ENCODE peak calls at places on chromosomes 12 and 14, in nine cellular contexts. Z, G, J, O, D, T, H, I and F are unnamed samples.

GRCh38 chr12:55829967-55830600 is 697 bp upstream of the DNAJC14 start:
- DNase-seq in Z (peak), G (peak), J (peak), O (no peak), D (peak), T (no peak), H (peak), I (no peak), F (no peak)

GRCh38 chr12:93526786-93527428 is 45.6 kb upstream of the SOCS2 start:
- DNase-seq in Z (peak), G (no peak), J (peak), O (peak), D (no peak), T (peak), H (no peak), I (no peak), F (peak)

GRCh38 chr12:27899151-27899661 is 73.3 kb downstream of the PTHLH start:
- DNase-seq in Z (no peak), G (no peak), J (peak), O (peak), D (no peak), T (peak), H (no peak), I (no peak), F (peak)

GRCh38 chr14:77426396-77426795 is 3.1 kb upstream of the NOXRED1 start:
- DNase-seq in Z (no peak), G (no peak), J (no peak), O (no peak), D (no peak), T (no peak), H (no peak), I (no peak), F (no peak)

GRCh38 chr12:104626069-104626690 is 169.4 kb downstream of the CHST11 start:
- DNase-seq in Z (no peak), G (no peak), J (no peak), O (peak), D (no peak), T (no peak), H (no peak), I (no peak), F (peak)

GRCh38 chr12:54426690-54427089 is 7.6 kb upstream of the ITGA5 start:
- DNase-seq in Z (no peak), G (no peak), J (no peak), O (no peak), D (no peak), T (no peak), H (no peak), I (no peak), F (no peak)

GRCh38 chr12:105053116-105053572 is 31.1 kb downstream of the ALDH1L2 start:
- DNase-seq in Z (peak), G (peak), J (peak), O (peak), D (peak), T (peak), H (peak), I (peak), F (peak)

GRCh38 chr12:129558036-129558435 is 345.8 kb downstream of the TMEM132D start:
- DNase-seq in Z (no peak), G (no peak), J (no peak), O (no peak), D (no peak), T (peak), H (no peak), I (no peak), F (peak)

GRCh38 chr12:123660328-123660727 is 10.6 kb upstream of the TCTN2 start:
- DNase-seq in Z (peak), G (no peak), J (peak), O (peak), D (no peak), T (peak), H (no peak), I (no peak), F (peak)

GRCh38 chr12:124861492-124861891 is 2.2 kb downstream of the SCARB1 start:
- DNase-seq in Z (no peak), G (no peak), J (peak), O (peak), D (no peak), T (peak), H (peak), I (no peak), F (no peak)

GRCh38 chr12:111359231-111359913 is 9.5 kb downstream of the PHETA1 start:
- DNase-seq in Z (no peak), G (no peak), J (no peak), O (peak), D (peak), T (peak), H (no peak), I (no peak), F (peak)

GRCh38 chr14:28142400-28143015 is 624.1 kb upstream of the FOXG1 start:
- DNase-seq in Z (peak), G (no peak), J (peak), O (no peak), D (no peak), T (peak), H (no peak), I (peak), F (no peak)

GRCh38 chr12:3744216-3744883 is 8.6 kb downstream of the CRACR2A start:
- DNase-seq in Z (no peak), G (no peak), J (no peak), O (peak), D (no peak), T (no peak), H (no peak), I (no peak), F (no peak)

GRCh38 chr14:69351911-69352310 is 46.2 kb downstream of the ERH start:
- DNase-seq in Z (no peak), G (no peak), J (no peak), O (no peak), D (no peak), T (no peak), H (no peak), I (no peak), F (no peak)

GRCh38 chr12:95215925-95216324 is 1.3 kb downstream of the FGD6 start:
- DNase-seq in Z (peak), G (no peak), J (peak), O (peak), D (no peak), T (peak), H (no peak), I (peak), F (peak)

GRCh38 chr14:33465952-33466700 is 484.7 kb downstream of the EGLN3 start:
- DNase-seq in Z (no peak), G (no peak), J (peak), O (peak), D (no peak), T (peak), H (no peak), I (no peak), F (peak)

GRCh38 chr14:78202178-78202577 is 32.0 kb downstream of the NRXN3 start:
- DNase-seq in Z (no peak), G (no peak), J (no peak), O (no peak), D (no peak), T (no peak), H (no peak), I (no peak), F (no peak)

GRCh38 chr12:101850199-101850598 is 19.4 kb upstream of the GNPTAB start:
- DNase-seq in Z (no peak), G (no peak), J (no peak), O (no peak), D (no peak), T (no peak), H (no peak), I (no peak), F (no peak)

GRCh38 chr12:123034865-123035264 is 54.4 kb downstream of the ARL6IP4 start:
- DNase-seq in Z (no peak), G (no peak), J (peak), O (peak), D (no peak), T (peak), H (no peak), I (no peak), F (peak)

GRCh38 chr12:76428117-76428516 is 79.9 kb upstream of the BBS10 start:
- DNase-seq in Z (no peak), G (no peak), J (no peak), O (peak), D (no peak), T (no peak), H (no peak), I (no peak), F (no peak)